ENCODE peak calls at places on chromosome 22, in six cellular contexts. One of them, this sample, is unnamed.

GRCh38 chr22:39984750-39985149 is 10.0 kb upstream of the FAM83F start:
- DNase-seq in GM12878: no peak
- DNase-seq in H1: no peak
- DNase-seq in HepG2: no peak
- DNase-seq in K562: no peak
- DNase-seq in SK-N-SH: no peak
- DNase-seq in this sample: no peak

GRCh38 chr22:22061085-22062077 is 78.8 kb upstream of the TOP3B start:
- DNase-seq in GM12878: no peak
- DNase-seq in H1: no peak
- DNase-seq in HepG2: peak
- DNase-seq in K562: no peak
- DNase-seq in SK-N-SH: no peak
- DNase-seq in this sample: peak

GRCh38 chr22:23520875-23521441 is 59.1 kb downstream of the IGLL1 start:
- DNase-seq in GM12878: no peak
- DNase-seq in H1: peak
- DNase-seq in HepG2: peak
- DNase-seq in K562: peak
- DNase-seq in SK-N-SH: peak
- DNase-seq in this sample: no peak

GRCh38 chr22:23325183-23325582 is 144.9 kb downstream of the BCR start:
- DNase-seq in GM12878: no peak
- DNase-seq in H1: no peak
- DNase-seq in HepG2: no peak
- DNase-seq in K562: no peak
- DNase-seq in SK-N-SH: no peak
- DNase-seq in this sample: no peak

GRCh38 chr22:41517172-41518047 is 26.9 kb downstream of the POLR3H start:
- DNase-seq in GM12878: no peak
- DNase-seq in H1: peak
- DNase-seq in HepG2: peak
- DNase-seq in K562: no peak
- DNase-seq in SK-N-SH: peak
- DNase-seq in this sample: no peak

GRCh38 chr22:24140357-24140756 is 40.9 kb upstream of the SUSD2 start:
- DNase-seq in GM12878: no peak
- DNase-seq in H1: no peak
- DNase-seq in HepG2: no peak
- DNase-seq in K562: no peak
- DNase-seq in SK-N-SH: no peak
- DNase-seq in this sample: peak

GRCh38 chr22:26610072-26610958 is 7.5 kb downstream of the CRYBB1 start:
- DNase-seq in GM12878: peak
- DNase-seq in H1: no peak
- DNase-seq in HepG2: no peak
- DNase-seq in K562: no peak
- DNase-seq in SK-N-SH: no peak
- DNase-seq in this sample: no peak

GRCh38 chr22:17664414-17665045 is 26.0 kb downstream of the BCL2L13 start:
- DNase-seq in GM12878: no peak
- DNase-seq in H1: no peak
- DNase-seq in HepG2: peak
- DNase-seq in K562: no peak
- DNase-seq in SK-N-SH: no peak
- DNase-seq in this sample: no peak

GRCh38 chr22:35150163-35151107 is 84.5 kb downstream of the ISX start:
- DNase-seq in GM12878: no peak
- DNase-seq in H1: peak
- DNase-seq in HepG2: peak
- DNase-seq in K562: peak
- DNase-seq in SK-N-SH: peak
- DNase-seq in this sample: peak

GRCh38 chr22:19527321-19527721 is 3.1 kb upstream of the CLDN5 start:
- DNase-seq in GM12878: no peak
- DNase-seq in H1: no peak
- DNase-seq in HepG2: no peak
- DNase-seq in K562: peak
- DNase-seq in SK-N-SH: no peak
- DNase-seq in this sample: no peak

GRCh38 chr22:36465232-36466021 is 16.0 kb downstream of the TXN2 start:
- DNase-seq in GM12878: no peak
- DNase-seq in H1: no peak
- DNase-seq in HepG2: peak
- DNase-seq in K562: no peak
- DNase-seq in SK-N-SH: no peak
- DNase-seq in this sample: no peak

GRCh38 chr22:20549232-20549841 is 41.9 kb downstream of the MED15 start:
- DNase-seq in GM12878: no peak
- DNase-seq in H1: no peak
- DNase-seq in HepG2: no peak
- DNase-seq in K562: peak
- DNase-seq in SK-N-SH: no peak
- DNase-seq in this sample: no peak

GRCh38 chr22:49735411-49736311 is 92.0 kb downstream of the BRD1 start:
- DNase-seq in GM12878: no peak
- DNase-seq in H1: peak
- DNase-seq in HepG2: no peak
- DNase-seq in K562: peak
- DNase-seq in SK-N-SH: peak
- DNase-seq in this sample: no peak

GRCh38 chr22:50276143-50276542 is 6.0 kb upstream of the MAPK11 start:
- DNase-seq in GM12878: peak
- DNase-seq in H1: peak
- DNase-seq in HepG2: peak
- DNase-seq in K562: peak
- DNase-seq in SK-N-SH: peak
- DNase-seq in this sample: peak

GRCh38 chr22:35152316-35152715 is 86.4 kb downstream of the ISX start:
- DNase-seq in GM12878: no peak
- DNase-seq in H1: no peak
- DNase-seq in HepG2: no peak
- DNase-seq in K562: no peak
- DNase-seq in SK-N-SH: no peak
- DNase-seq in this sample: no peak

GRCh38 chr22:41344189-41344788 is 37.5 kb upstream of the TEF start:
- DNase-seq in GM12878: no peak
- DNase-seq in H1: no peak
- DNase-seq in HepG2: no peak
- DNase-seq in K562: no peak
- DNase-seq in SK-N-SH: no peak
- DNase-seq in this sample: no peak

GRCh38 chr22:49513358-49513851 is 314.3 kb downstream of the BRD1 start:
- DNase-seq in GM12878: no peak
- DNase-seq in H1: no peak
- DNase-seq in HepG2: no peak
- DNase-seq in K562: peak
- DNase-seq in SK-N-SH: no peak
- DNase-seq in this sample: no peak

GRCh38 chr22:24975813-24976341 is 23.4 kb downstream of the KIAA1671 start:
- DNase-seq in GM12878: no peak
- DNase-seq in H1: no peak
- DNase-seq in HepG2: no peak
- DNase-seq in K562: no peak
- DNase-seq in SK-N-SH: no peak
- DNase-seq in this sample: no peak

GRCh38 chr22:19852177-19852781 is 2.4 kb downstream of the GNB1L start:
- DNase-seq in GM12878: no peak
- DNase-seq in H1: no peak
- DNase-seq in HepG2: no peak
- DNase-seq in K562: peak
- DNase-seq in SK-N-SH: no peak
- DNase-seq in this sample: no peak

GRCh38 chr22:41181349-41182241 is 23.5 kb upstream of the L3MBTL2 start:
- DNase-seq in GM12878: no peak
- DNase-seq in H1: no peak
- DNase-seq in HepG2: no peak
- DNase-seq in K562: no peak
- DNase-seq in SK-N-SH: no peak
- DNase-seq in this sample: peak

GRCh38 chr22:27868738-27869282 is 50.2 kb downstream of the PITPNB start:
- DNase-seq in GM12878: no peak
- DNase-seq in H1: no peak
- DNase-seq in HepG2: no peak
- DNase-seq in K562: no peak
- DNase-seq in SK-N-SH: no peak
- DNase-seq in this sample: no peak

GRCh38 chr22:27863556-27863955 is 55.5 kb downstream of the PITPNB start:
- DNase-seq in GM12878: no peak
- DNase-seq in H1: no peak
- DNase-seq in HepG2: no peak
- DNase-seq in K562: no peak
- DNase-seq in SK-N-SH: no peak
- DNase-seq in this sample: no peak

GRCh38 chr22:27867114-27867957 is 51.7 kb downstream of the PITPNB start:
- DNase-seq in GM12878: no peak
- DNase-seq in H1: no peak
- DNase-seq in HepG2: no peak
- DNase-seq in K562: no peak
- DNase-seq in SK-N-SH: no peak
- DNase-seq in this sample: no peak

GRCh38 chr22:27867958-27868737 is 50.9 kb downstream of the PITPNB start:
- DNase-seq in GM12878: no peak
- DNase-seq in H1: no peak
- DNase-seq in HepG2: no peak
- DNase-seq in K562: no peak
- DNase-seq in SK-N-SH: no peak
- DNase-seq in this sample: no peak

DNA sequence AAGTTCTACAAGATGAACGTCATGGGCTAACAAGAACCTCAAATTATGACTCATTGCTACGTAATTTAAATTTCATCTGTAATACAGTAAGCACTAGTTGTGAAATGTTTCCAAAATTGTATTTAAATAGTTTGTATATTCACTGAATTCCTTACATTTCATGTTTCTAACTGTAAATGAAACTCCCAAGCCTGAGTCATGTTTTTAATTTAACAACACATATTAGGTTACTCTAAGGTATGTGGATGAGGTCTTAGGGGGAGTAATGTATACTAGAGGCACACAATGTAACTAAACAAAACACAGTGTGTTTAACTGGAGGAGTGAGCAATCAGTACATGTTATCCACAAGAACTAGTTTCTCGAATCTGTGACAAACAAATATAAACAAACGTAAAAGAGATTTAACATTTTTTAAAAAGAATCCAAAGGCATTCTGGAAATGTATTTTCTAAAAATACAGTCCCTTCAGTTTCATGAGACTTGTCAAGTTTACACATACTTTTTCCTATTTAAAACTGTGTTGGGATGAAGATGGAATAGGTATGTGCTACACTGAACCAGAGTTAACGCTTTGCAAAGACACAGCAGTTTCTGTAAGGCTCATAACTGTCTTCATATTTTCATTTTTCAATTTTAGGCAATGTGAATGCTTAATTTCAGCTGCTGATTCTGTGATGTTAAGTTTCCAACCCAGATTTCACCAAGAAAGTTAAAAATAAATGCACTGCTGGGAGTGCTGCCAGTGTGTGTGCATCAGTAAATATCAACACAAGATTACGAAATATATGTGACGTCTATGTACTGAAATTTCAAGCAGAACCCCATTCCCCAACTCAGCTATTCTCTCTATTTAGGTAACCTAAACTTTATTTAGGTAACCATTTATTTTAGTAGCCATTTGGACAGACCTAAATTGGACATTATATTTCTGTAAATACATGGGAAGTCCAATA is 52.6 kb downstream of the PITPNB start:
- DNase-seq in GM12878: no peak
- DNase-seq in H1: no peak
- DNase-seq in HepG2: peak
- DNase-seq in K562: no peak
- DNase-seq in SK-N-SH: no peak
- DNase-seq in this sample: no peak
- TF ChIP-seq POLR2AphosphoS5 in GM12878: no peak
- TF ChIP-seq POLR2AphosphoS5 in H1: no peak
- TF ChIP-seq POLR2AphosphoS5 in HepG2: no peak
- TF ChIP-seq POLR2AphosphoS5 in K562: no peak
- TF ChIP-seq POLR2AphosphoS5 in SK-N-SH: peak
- TF ChIP-seq POLR2AphosphoS5 in this sample: no peak

DNA sequence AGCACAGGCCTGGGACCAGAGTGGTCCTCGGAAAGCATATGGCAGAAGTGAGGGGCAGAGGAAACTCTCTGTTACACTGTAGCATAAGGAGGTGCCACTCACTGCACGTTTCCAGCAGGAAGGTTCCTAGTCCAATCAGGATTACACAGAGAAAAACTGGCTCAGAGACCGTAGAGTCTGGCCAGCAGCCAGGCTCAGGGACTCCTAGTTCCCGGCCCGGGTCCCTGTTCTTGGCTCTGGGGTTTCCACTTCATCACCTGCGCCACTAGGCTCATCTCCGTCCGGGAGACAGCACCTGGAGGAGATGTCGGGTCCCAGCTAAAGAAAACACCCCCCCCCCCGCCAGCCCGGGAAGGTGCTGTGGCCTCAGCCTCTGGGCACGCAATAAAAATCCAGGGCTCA is 1.1 kb downstream of the TTLL12 start:
- DNase-seq in GM12878: no peak
- DNase-seq in H1: no peak
- DNase-seq in HepG2: peak
- DNase-seq in K562: no peak
- DNase-seq in SK-N-SH: peak
- DNase-seq in this sample: peak
- TF ChIP-seq GABPA in GM12878: no peak
- TF ChIP-seq GABPA in H1: no peak
- TF ChIP-seq GABPA in HepG2: no peak
- TF ChIP-seq GABPA in K562: no peak
- TF ChIP-seq GABPA in SK-N-SH: no peak
- TF ChIP-seq GABPA in this sample: no peak

GRCh38 chr22:46767249-46767985 is 5.0 kb downstream of the TBC1D22A start:
- DNase-seq in GM12878: no peak
- DNase-seq in H1: no peak
- DNase-seq in HepG2: no peak
- DNase-seq in K562: no peak
- DNase-seq in SK-N-SH: no peak
- DNase-seq in this sample: no peak
- H3K4me3 ChIP-seq in GM12878: peak
- H3K4me3 ChIP-seq in H1: no peak
- H3K4me3 ChIP-seq in HepG2: no peak
- H3K4me3 ChIP-seq in K562: no peak
- H3K4me3 ChIP-seq in SK-N-SH: no peak
- H3K4me3 ChIP-seq in this sample: no peak

DNA sequence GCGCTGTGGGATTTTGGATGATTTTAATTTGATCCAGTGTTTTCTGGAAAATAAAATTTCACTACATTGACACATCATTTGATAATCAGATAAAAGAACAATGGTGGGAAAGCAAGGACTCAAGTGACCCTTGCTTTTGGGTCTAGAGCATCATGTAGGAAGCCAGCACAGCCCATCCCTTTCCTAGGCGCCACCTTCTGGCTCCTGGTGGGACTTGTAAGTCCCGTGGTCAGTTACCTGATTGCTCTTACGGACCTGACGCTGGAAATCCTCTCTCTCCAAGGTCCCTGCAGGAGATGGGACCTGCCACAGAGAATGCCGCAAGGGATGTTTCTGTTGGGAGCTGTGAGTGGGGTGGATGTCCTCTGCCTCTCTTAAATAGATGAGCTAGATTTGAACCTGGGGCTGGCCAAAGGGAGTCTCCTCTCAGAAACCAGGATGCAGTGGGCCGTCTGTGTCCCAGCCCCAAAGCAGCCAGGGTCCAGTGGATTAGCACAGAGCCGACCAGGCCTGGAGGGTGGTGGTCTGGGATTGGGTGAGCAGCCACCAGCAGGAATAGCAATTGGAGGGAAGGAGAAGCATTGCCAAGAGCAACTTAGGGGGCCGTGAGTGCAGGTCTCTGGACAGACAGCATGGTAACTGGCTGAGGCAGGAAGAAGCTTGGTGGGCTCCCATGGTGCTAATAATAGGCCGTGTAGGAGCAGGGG is 21.7 kb downstream of the TIMP3 start:
- DNase-seq in GM12878: no peak
- DNase-seq in H1: peak
- DNase-seq in HepG2: peak
- DNase-seq in K562: peak
- DNase-seq in SK-N-SH: peak
- DNase-seq in this sample: peak
- TF ChIP-seq POLR2AphosphoS5 in GM12878: no peak
- TF ChIP-seq POLR2AphosphoS5 in H1: no peak
- TF ChIP-seq POLR2AphosphoS5 in HepG2: no peak
- TF ChIP-seq POLR2AphosphoS5 in K562: no peak
- TF ChIP-seq POLR2AphosphoS5 in SK-N-SH: no peak
- TF ChIP-seq POLR2AphosphoS5 in this sample: no peak